ENCODE peak calls at places on chromosomes 11 and 22, in four cellular contexts. S is adipocyte, T is heart right ventricle, Y is Panc1. V is an unnamed sample.

GRCh38 chr22:36743591-36744412 is 32.1 kb downstream of the IFT27 start:
- DNase-seq in S (no peak), T (no peak), Y (no peak), V (no peak)

GRCh38 chr22:49971232-49972162 is 10.9 kb downstream of the PIM3 start:
- DNase-seq in S (peak; percentile 76), T (peak; percentile 70), Y (no peak), V (no peak)

GRCh38 chr11:120186799-120187591 is 23.8 kb upstream of the OAF start:
- DNase-seq in S (no peak), T (no peak), Y (no peak), V (no peak)

GRCh38 chr11:6636480-6636879 is 17.3 kb upstream of the TPP1 start:
- DNase-seq in S (no peak), T (no peak), Y (no peak), V (no peak)

GRCh38 chr22:17612057-17612456 is 16.5 kb downstream of the ATP6V1E1 start:
- DNase-seq in S (peak; percentile 53), T (no peak), Y (no peak), V (no peak)

GRCh38 chr11:44120169-44120568 is 24.7 kb downstream of the EXT2 start:
- DNase-seq in S (no peak), T (no peak), Y (no peak), V (no peak)

GRCh38 chr11:2912498-2912897 is 16.7 kb downstream of the PHLDA2 start:
- DNase-seq in S (peak; percentile 64), T (no peak), Y (no peak), V (no peak)

GRCh38 chr11:120632579-120632978 is 121.0 kb downstream of the GRIK4 start:
- DNase-seq in S (no peak), T (no peak), Y (no peak), V (no peak)

GRCh38 chr11:34065505-34066203 is 14.1 kb downstream of the CAPRIN1 start:
- DNase-seq in S (peak; percentile 30), T (no peak), Y (no peak), V (no peak)

GRCh38 chr22:50726643-50727340 is 11.2 kb upstream of the ACR start:
- DNase-seq in S (no peak), T (no peak), Y (no peak), V (no peak)

GRCh38 chr11:130087294-130087926 is 17.7 kb downstream of the APLP2 start:
- DNase-seq in S (no peak), T (no peak), Y (no peak), V (no peak)

GRCh38 chr22:43618517-43618916 is 193.6 kb downstream of the EFCAB6 start:
- DNase-seq in S (no peak), T (no peak), Y (no peak), V (no peak)

GRCh38 chr11:1092145-1092670 is 17.5 kb downstream of the MUC2 start:
- DNase-seq in S (no peak), T (no peak), Y (no peak), V (no peak)

GRCh38 chr22:28052818-28053217 is 133.8 kb upstream of the PITPNB start:
- DNase-seq in S (no peak), T (no peak), Y (no peak), V (no peak)

GRCh38 chr11:119373917-119374631 is 7.4 kb downstream of the USP2 start:
- DNase-seq in S (peak; percentile 86), T (peak; percentile 78), Y (peak; percentile 55), V (no peak)

GRCh38 chr11:45662665-45663485 is 2.5 kb downstream of the CHST1 start:
- DNase-seq in S (peak; percentile 88), T (no peak), Y (no peak), V (no peak)

GRCh38 chr11:59247535-59248227 is 35.0 kb upstream of the MPEG1 start:
- DNase-seq in S (peak; percentile 90), T (peak; percentile 45), Y (no peak), V (no peak)

GRCh38 chr11:66969584-66970205 is 5.4 kb upstream of the C11orf86 start:
- DNase-seq in S (peak; percentile 76), T (no peak), Y (no peak), V (peak; percentile 86)

GRCh38 chr11:117456027-117456720 is 128.5 kb downstream of the CEP164 start:
- DNase-seq in S (no peak), T (no peak), Y (no peak), V (no peak)

GRCh38 chr22:38398609-38399401 is 56.2 kb downstream of the KCNJ4 start:
- DNase-seq in S (peak; percentile 93), T (peak; percentile 86), Y (no peak), V (no peak)

GRCh38 chr11:2468363-2469240 is 23.8 kb downstream of the KCNQ1 start:
- DNase-seq in S (no peak), T (no peak), Y (no peak), V (no peak)

GRCh38 chr22:42743501-42743991 is 22.9 kb upstream of the A4GALT start:
- DNase-seq in S (peak; percentile 84), T (peak; percentile 93), Y (no peak), V (peak; percentile 35)

GRCh38 chr11:68598816-68599653 is 85.3 kb upstream of the GAL start:
- DNase-seq in S (peak; percentile 29), T (no peak), Y (no peak), V (peak; percentile 21)

DNA sequence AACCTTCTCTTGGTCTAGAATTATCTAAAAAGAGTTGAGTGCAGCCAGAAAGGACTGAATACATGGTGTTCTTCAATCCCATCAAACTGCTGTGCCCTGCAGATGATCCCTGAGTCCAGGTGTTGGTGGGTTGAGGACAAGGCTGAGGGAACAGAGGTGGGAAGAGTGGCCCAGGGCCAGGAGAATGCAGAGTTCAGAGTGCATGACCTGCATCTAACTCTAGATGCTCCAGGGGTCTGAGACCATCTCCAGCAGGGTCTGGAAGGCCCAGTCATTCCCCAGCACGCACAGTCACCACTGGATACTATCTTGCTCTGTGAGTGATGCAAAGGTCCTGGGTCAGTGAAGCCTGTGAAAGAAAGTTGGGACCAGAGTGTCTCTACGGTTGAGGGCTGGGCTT is 2.1 kb upstream of the VPREB1 start:
- DNase-seq in S (no peak), T (no peak), Y (no peak), V (no peak)
- H3K27me3 ChIP-seq in S (peaks cover 70% of the 10 kb centered on the region), T (peaks cover 77% of the 10 kb centered on the region), Y (no peaks in the 10 kb centered on the region), V (peaks cover 7% of the 10 kb centered on the region)

GRCh38 chr11:125165664-125166346 is 1.3 kb downstream of the PKNOX2 start:
- DNase-seq in S (peak; percentile 60), T (no peak), Y (no peak), V (no peak)

GRCh38 chr11:125166347-125166841 is 1.8 kb downstream of the PKNOX2 start:
- DNase-seq in S (peak; percentile 13), T (no peak), Y (no peak), V (no peak)

GRCh38 chr11:125167954-125168821 is 3.6 kb downstream of the PKNOX2 start:
- DNase-seq in S (peak; percentile 65), T (no peak), Y (no peak), V (peak; percentile 59)

GRCh38 chr11:125167292-125167953 is 2.9 kb downstream of the PKNOX2 start:
- DNase-seq in S (no peak), T (no peak), Y (no peak), V (no peak)

DNA sequence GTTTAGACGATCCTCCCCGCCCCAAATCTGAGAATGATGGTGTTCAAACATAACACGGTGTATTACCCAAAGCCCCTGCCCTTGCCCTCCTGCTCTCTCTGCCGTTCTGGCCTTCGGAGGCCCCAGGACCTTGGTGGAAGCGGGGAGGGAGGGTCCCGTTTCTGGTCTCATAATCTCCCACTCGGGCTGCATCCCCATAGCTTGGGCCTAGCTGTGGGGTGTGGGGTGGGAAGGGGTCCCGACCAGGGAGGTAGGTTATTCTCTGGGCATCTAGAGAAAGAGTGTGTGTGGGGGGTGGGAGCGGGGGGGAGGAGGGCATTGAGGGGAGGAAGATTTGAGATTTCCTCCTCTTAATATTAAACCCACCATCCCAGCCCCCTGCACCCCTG is 2.3 kb downstream of the PKNOX2 start:
- DNase-seq in S (no peak), T (no peak), Y (no peak), V (no peak)
- H3K4me3 ChIP-seq in S (peak overlapping the region; percentile 84), T (peak overlapping the region; percentile 68), Y (no peak overlapping the region), V (no peak overlapping the region)

GRCh38 chr11:78033040-78033439 is 10.0 kb upstream of the KCTD14 start:
- DNase-seq in S (no peak), T (no peak), Y (no peak), V (no peak)

GRCh38 chr11:78027759-78028158 is 4.7 kb upstream of the KCTD14 start:
- DNase-seq in S (no peak), T (no peak), Y (no peak), V (no peak)

GRCh38 chr11:78032090-78032489 is 9.0 kb upstream of the KCTD14 start:
- DNase-seq in S (no peak), T (no peak), Y (no peak), V (no peak)

GRCh38 chr11:78031629-78032028 is 8.6 kb upstream of the KCTD14 start:
- DNase-seq in S (no peak), T (no peak), Y (no peak), V (no peak)

GRCh38 chr11:78030429-78031325 is 7.6 kb upstream of the KCTD14 start:
- DNase-seq in S (peak; percentile 72), T (peak; percentile 52), Y (no peak), V (no peak)
- H3K27me3 ChIP-seq in S (no peaks in the 10 kb centered on the region), T (no peaks in the 10 kb centered on the region), Y (no peaks in the 10 kb centered on the region), V (no peaks in the 10 kb centered on the region)

GRCh38 chr22:19718255-19719054 is 4.2 kb downstream of the SEPTIN5 start:
- DNase-seq in S (no peak), T (no peak), Y (no peak), V (no peak)
- H3K4me3 ChIP-seq in S (peak overlapping the region; percentile 77), T (peak overlapping the region; percentile 61), Y (peak overlapping the region; percentile 49), V (peak overlapping the region; percentile 84)

V was measured in BJ.